ENCODE peak calls at places on chromosomes 12 and 14, in nine cellular contexts. S is activated naive CD8-positive, alpha-beta T cell treated with anti-CD3 and anti-CD28 coated beads, Interleukin-2, amount 50 U/mL, for 16 hours; D is Caki2; B is iPS-NIHi11; G is HL-60; M is ELR; X is GM12865; N is activated T-cell treated with anti-CD3 and anti-CD28 coated beads for 1 hour; A is HS-5. O is an unnamed sample.

GRCh38 chr12:73112035-73112816 is 840.1 kb downstream of the TRHDE start:
- DNase-seq in G (no peak), S (no peak), X (no peak), N (no peak), D (no peak), M (no peak), B (no peak), A (no peak), O (no peak)

GRCh38 chr14:61460853-61461611 is 139.7 kb downstream of the PRKCH start:
- DNase-seq in D (peak), X (no peak), G (no peak), B (no peak), N (no peak), M (peak), S (no peak), A (no peak), O (peak)

GRCh38 chr12:97503073-97503472 is 40.5 kb downstream of the RMST start:
- DNase-seq in B (no peak), M (no peak), X (no peak), D (no peak), G (no peak), S (no peak), N (no peak), A (no peak), O (peak)

GRCh38 chr12:81212996-81213696 is 135.3 kb downstream of the ACSS3 start:
- DNase-seq in M (no peak), X (no peak), B (no peak), A (no peak), S (no peak), G (no peak), N (no peak), D (no peak), O (no peak)

GRCh38 chr12:116863275-116863767 is 17.9 kb downstream of the HRK start:
- DNase-seq in M (peak), G (no peak), S (no peak), B (peak), D (peak), X (no peak), N (no peak), A (peak), O (peak)

GRCh38 chr14:74882103-74882920 is 596 bp downstream of the DLST start:
- DNase-seq in N (peak), G (no peak), B (no peak), A (no peak), S (peak), M (peak), X (peak), D (peak), O (no peak)

GRCh38 chr14:98808494-98809407 is 463.2 kb downstream of the BCL11B start:
- DNase-seq in X (no peak), A (no peak), M (no peak), B (no peak), N (no peak), D (no peak), S (no peak), G (no peak), O (no peak)

GRCh38 chr12:8145754-8146415 is 10.9 kb upstream of the ZNF705A start:
- DNase-seq in B (peak), G (no peak), D (no peak), M (peak), N (no peak), A (no peak), S (no peak), X (no peak), O (no peak)

GRCh38 chr14:95285566-95285965 is 34.1 kb downstream of the CLMN start:
- DNase-seq in S (no peak), G (no peak), M (no peak), N (no peak), D (no peak), A (no peak), B (no peak), X (no peak), O (no peak)

GRCh38 chr14:54300881-54301280 is 95.9 kb upstream of the CDKN3 start:
- DNase-seq in N (no peak), A (no peak), M (no peak), G (no peak), X (no peak), D (no peak), B (no peak), S (no peak), O (peak)

GRCh38 chr12:25723286-25723685 is 170.2 kb upstream of the LMNTD1 start:
- DNase-seq in S (no peak), G (no peak), B (no peak), M (no peak), N (no peak), A (no peak), D (no peak), X (no peak), O (no peak)

GRCh38 chr12:117513353-117513752 is 151.9 kb upstream of the NOS1 start:
- DNase-seq in M (no peak), D (no peak), N (no peak), X (no peak), S (no peak), G (no peak), A (no peak), B (no peak), O (no peak)

GRCh38 chr12:38316391-38317129 is at the start of gene ALG10B:
- DNase-seq in S (peak), B (peak), X (peak), G (peak), A (peak), M (peak), D (peak), N (peak), O (peak)

GRCh38 chr14:87014854-87015253 is 978.1 kb downstream of the GALC start:
- DNase-seq in B (no peak), S (no peak), G (no peak), N (no peak), M (no peak), A (no peak), D (no peak), X (no peak), O (no peak)

GRCh38 chr12:126389961-126390360 is 1324.7 kb downstream of the AACS start:
- DNase-seq in G (no peak), S (no peak), N (no peak), B (no peak), A (no peak), M (no peak), D (no peak), X (no peak), O (no peak)

GRCh38 chr14:73424453-73424852 is 33.9 kb downstream of the NUMB start:
- DNase-seq in M (no peak), B (no peak), G (no peak), X (peak), A (no peak), N (no peak), S (no peak), D (no peak), O (no peak)

GRCh38 chr12:31005944-31006361 is 67.7 kb upstream of the DDX11 start:
- DNase-seq in M (peak), S (no peak), A (peak), D (peak), X (no peak), B (no peak), G (no peak), N (no peak), O (no peak)

GRCh38 chr12:124395986-124396385 is 101.1 kb downstream of the RFLNA start:
- DNase-seq in A (no peak), B (no peak), G (no peak), X (no peak), S (no peak), D (no peak), N (no peak), M (no peak), O (no peak)

O was measured in HepG2.